ENCODE peak calls at places on chromosomes 2 and 18, in seven cellular contexts. K is WERI-Rb-1; J is CD8-positive, alpha-beta T cell; V is choroid plexus epithelial cell; X is BJ; D is cardiac fibroblast; Q is endothelial cell. M is an unnamed sample.

GRCh38 chr18:63444567-63444966 is 22.3 kb upstream of the VPS4B start:
- DNase-seq in K (no peak), J (no peak), V (peak), X (peak), D (peak), Q (no peak), M (peak)

GRCh38 chr2:145644820-145645302 is 1124.9 kb upstream of the ZEB2 start:
- DNase-seq in K (no peak), J (no peak), V (no peak), X (no peak), D (no peak), Q (peak), M (no peak)

GRCh38 chr2:174699993-174700766 is 64.1 kb downstream of the CHRNA1 start:
- DNase-seq in K (no peak), J (peak), V (peak), X (no peak), D (peak), Q (peak), M (peak)

GRCh38 chr2:190563109-190563508 is 28.6 kb upstream of the NEMP2 start:
- DNase-seq in K (no peak), J (peak), V (no peak), X (no peak), D (no peak), Q (no peak), M (no peak)

GRCh38 chr2:6074303-6074702 is 382.1 kb downstream of the SOX11 start:
- DNase-seq in K (peak), J (no peak), V (no peak), X (no peak), D (no peak), Q (no peak), M (no peak)

GRCh38 chr2:48566582-48566981 is 36.6 kb downstream of the STON1 start:
- DNase-seq in K (no peak), J (no peak), V (peak), X (no peak), D (peak), Q (no peak), M (no peak)

GRCh38 chr2:7430869-7431641 is 513.8 kb downstream of the RNF144A start:
- DNase-seq in K (peak), J (peak), V (no peak), X (no peak), D (peak), Q (peak), M (no peak)

GRCh38 chr2:48207201-48207641 is 300.9 kb upstream of the FBXO11 start:
- DNase-seq in K (no peak), J (no peak), V (no peak), X (no peak), D (no peak), Q (no peak), M (no peak)

GRCh38 chr2:40450066-40450841 is 1.6 kb downstream of the SLC8A1 start:
- DNase-seq in K (no peak), J (no peak), V (peak), X (no peak), D (peak), Q (no peak), M (no peak)

GRCh38 chr2:178227187-178227586 is 32.9 kb downstream of the OSBPL6 start:
- DNase-seq in K (no peak), J (no peak), V (peak), X (no peak), D (no peak), Q (no peak), M (no peak)

GRCh38 chr2:145652992-145653545 is 1133.2 kb upstream of the ZEB2 start:
- DNase-seq in K (no peak), J (no peak), V (peak), X (peak), D (peak), Q (no peak), M (peak)

GRCh38 chr2:239916205-239917127 is 108.7 kb downstream of the NDUFA10 start:
- DNase-seq in K (no peak), J (no peak), V (no peak), X (no peak), D (no peak), Q (no peak), M (no peak)

GRCh38 chr2:56134861-56135260 is 48.9 kb upstream of the CCDC85A start:
- DNase-seq in K (no peak), J (no peak), V (no peak), X (no peak), D (no peak), Q (no peak), M (no peak)

GRCh38 chr2:144424559-144425240 is 95.2 kb downstream of the ZEB2 start:
- DNase-seq in K (no peak), J (no peak), V (no peak), X (no peak), D (no peak), Q (no peak), M (no peak)

GRCh38 chr2:119823734-119824334 is 64.1 kb downstream of the PTPN4 start:
- DNase-seq in K (peak), J (peak), V (peak), X (no peak), D (peak), Q (peak), M (peak)

GRCh38 chr2:29568135-29568534 is 353.3 kb downstream of the ALK start:
- DNase-seq in K (no peak), J (no peak), V (no peak), X (no peak), D (no peak), Q (no peak), M (no peak)

GRCh38 chr2:240435457-240435954 is at the start of gene GPC1:
- DNase-seq in K (peak), J (no peak), V (peak), X (no peak), D (peak), Q (peak), M (peak)

GRCh38 chr18:50099725-50100414 is 95.1 kb downstream of the MYO5B start:
- DNase-seq in K (no peak), J (no peak), V (peak), X (peak), D (no peak), Q (no peak), M (peak)

GRCh38 chr2:185970148-185970852 is 231.7 kb downstream of the FSIP2 start:
- DNase-seq in K (no peak), J (no peak), V (no peak), X (no peak), D (peak), Q (no peak), M (peak)

GRCh38 chr2:189336276-189336975 is 104.8 kb upstream of the WDR75 start:
- DNase-seq in K (no peak), J (no peak), V (peak), X (no peak), D (no peak), Q (no peak), M (no peak)

GRCh38 chr18:64032312-64032711 is 62.4 kb downstream of the SERPINB8 start:
- DNase-seq in K (no peak), J (no peak), V (no peak), X (no peak), D (no peak), Q (no peak), M (no peak)

GRCh38 chr2:90069290-90069894 is 1377.9 kb downstream of the RPIA start:
- DNase-seq in K (peak), J (no peak), V (peak), X (no peak), D (peak), Q (peak), M (no peak)

GRCh38 chr18:24991661-24992060 is 360.3 kb downstream of the ZNF521 start:
- DNase-seq in K (no peak), J (no peak), V (no peak), X (no peak), D (no peak), Q (no peak), M (no peak)

GRCh38 chr2:60641866-60642788 is 88.7 kb upstream of the BCL11A start:
- DNase-seq in K (peak), J (peak), V (peak), X (no peak), D (peak), Q (peak), M (peak)

GRCh38 chr18:74286106-74286856 is 5.5 kb downstream of the CYB5A start:
- DNase-seq in K (no peak), J (no peak), V (peak), X (no peak), D (peak), Q (no peak), M (no peak)

GRCh38 chr18:75228967-75229366 is 18.4 kb downstream of the TSHZ1 start:
- DNase-seq in K (no peak), J (no peak), V (no peak), X (no peak), D (no peak), Q (no peak), M (no peak)

GRCh38 chr18:79496237-79496977 is 100.7 kb downstream of the NFATC1 start:
- DNase-seq in K (no peak), J (no peak), V (no peak), X (no peak), D (no peak), Q (no peak), M (no peak)

GRCh38 chr2:116467243-116467642 is 1347.2 kb upstream of the DDX18 start:
- DNase-seq in K (no peak), J (no peak), V (no peak), X (no peak), D (peak), Q (no peak), M (peak)

GRCh38 chr18:22169889-22170420 is 566 bp downstream of the GATA6 start:
- DNase-seq in K (no peak), J (peak), V (no peak), X (no peak), D (peak), Q (no peak), M (peak)

GRCh38 chr2:215149894-215150293 is 11.5 kb upstream of the ABCA12 start:
- DNase-seq in K (no peak), J (no peak), V (no peak), X (no peak), D (no peak), Q (no peak), M (no peak)

GRCh38 chr2:150303281-150303680 is 184.2 kb downstream of the RND3 start:
- DNase-seq in K (no peak), J (no peak), V (peak), X (no peak), D (no peak), Q (no peak), M (no peak)

GRCh38 chr2:173793649-173794565 is 171.3 kb downstream of the SP3 start:
- DNase-seq in K (no peak), J (no peak), V (no peak), X (no peak), D (no peak), Q (no peak), M (no peak)

GRCh38 chr2:127106457-127106997 is 427 bp downstream of the BIN1 start:
- DNase-seq in K (no peak), J (no peak), V (peak), X (no peak), D (no peak), Q (peak), M (peak)

GRCh38 chr2:134836986-134837385 is 1.4 kb upstream of the ACMSD start:
- DNase-seq in K (no peak), J (no peak), V (peak), X (peak), D (peak), Q (no peak), M (peak)

GRCh38 chr2:147639891-147640290 is 204.9 kb upstream of the ACVR2A start:
- DNase-seq in K (no peak), J (no peak), V (no peak), X (no peak), D (no peak), Q (no peak), M (no peak)

GRCh38 chr2:202072737-202073396 is at the start of gene KIAA2012:
- DNase-seq in K (no peak), J (no peak), V (no peak), X (no peak), D (no peak), Q (peak), M (no peak)

GRCh38 chr2:96940991-96941775 is 45.2 kb downstream of the FAM178B start:
- DNase-seq in K (no peak), J (no peak), V (no peak), X (no peak), D (no peak), Q (no peak), M (no peak)

GRCh38 chr2:72139471-72139870 is 8.2 kb downstream of the CYP26B1 start:
- DNase-seq in K (peak), J (no peak), V (no peak), X (no peak), D (no peak), Q (no peak), M (no peak)

GRCh38 chr2:43269706-43270105 is 43.3 kb upstream of the ZFP36L2 start:
- DNase-seq in K (no peak), J (no peak), V (peak), X (peak), D (peak), Q (no peak), M (peak)

DNA sequence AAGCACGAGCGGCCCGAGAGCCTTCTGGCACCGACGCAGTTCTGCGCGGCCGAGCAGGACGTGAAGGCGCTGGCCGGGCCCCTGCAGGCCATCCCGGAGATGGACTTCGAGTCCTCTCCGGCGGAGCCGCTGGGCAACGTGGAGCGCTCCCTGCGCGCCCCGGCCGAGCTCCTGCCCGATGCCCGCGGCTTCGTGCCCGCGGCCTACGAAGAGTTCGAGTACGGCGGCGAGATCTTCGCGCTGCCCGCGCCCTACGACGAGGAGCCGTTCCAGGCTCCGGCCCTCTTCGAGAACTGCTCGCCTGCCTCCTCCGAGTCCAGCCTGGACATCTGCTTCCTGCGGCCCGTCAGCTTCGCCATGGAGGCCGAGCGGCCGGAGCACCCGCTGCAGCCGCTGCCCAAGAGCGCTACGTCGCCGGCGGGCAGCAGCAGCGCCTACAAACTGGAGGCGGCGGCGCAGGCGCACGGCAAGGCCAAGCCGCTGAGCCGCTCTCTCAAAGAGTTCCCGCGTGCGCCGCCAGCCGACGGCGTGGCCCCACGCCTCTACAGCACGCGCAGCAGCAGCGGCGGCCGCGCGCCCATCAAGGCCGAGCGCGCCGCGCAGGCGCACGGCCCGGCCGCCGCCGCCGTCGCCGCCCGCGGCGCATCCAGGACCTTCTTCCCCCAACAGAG is 70.4 kb downstream of the ARHGEF33 start:
- DNase-seq in K (no peak), J (peak), V (peak), X (no peak), D (peak), Q (peak), M (no peak)
- TF ChIP-seq CTCF in K (no peak), J (no peak), V (no peak), X (no peak), D (no peak), Q (no peak), M (no peak)

DNA sequence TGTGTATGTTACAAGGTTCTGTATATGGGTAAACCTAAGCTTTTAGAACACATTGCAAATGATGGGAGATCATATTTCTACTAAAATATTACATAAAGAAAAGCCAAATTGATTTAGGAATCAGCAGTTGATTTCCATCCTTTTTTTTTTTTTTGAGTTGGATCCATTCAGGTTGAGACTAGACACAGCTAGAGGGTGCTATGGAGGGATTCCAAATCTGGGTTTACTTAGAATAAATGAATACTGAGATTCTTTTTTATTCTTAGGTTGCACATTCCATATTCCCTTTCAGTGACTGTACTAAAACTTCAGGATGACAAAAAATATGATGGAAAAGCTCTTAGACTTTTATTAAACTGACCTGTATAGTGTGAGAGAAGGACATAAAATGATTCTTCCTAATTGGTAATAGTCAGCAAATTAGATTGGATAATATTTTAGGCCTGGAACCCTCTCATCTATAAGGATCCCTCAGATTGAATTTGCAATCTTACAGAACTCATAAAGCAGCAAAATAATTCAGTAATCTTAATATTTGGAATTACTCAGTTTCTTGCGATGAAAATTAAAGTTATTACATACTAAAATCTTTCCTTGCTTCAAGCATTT is 183.3 kb upstream of the SESTD1 start:
- DNase-seq in K (no peak), J (no peak), V (peak), X (no peak), D (no peak), Q (no peak), M (no peak)
- TF ChIP-seq CTCF in K (no peak), J (no peak), V (peak), X (no peak), D (peak), Q (no peak), M (peak)

GRCh38 chr2:23366720-23367119 is 18.3 kb upstream of the KLHL29 start:
- DNase-seq in K (no peak), J (no peak), V (no peak), X (no peak), D (no peak), Q (no peak), M (peak)
- TF ChIP-seq CTCF in K (no peak), J (no peak), V (no peak), X (no peak), D (no peak), Q (no peak), M (peak)

GRCh38 chr2:160499865-160500264 is 6.3 kb upstream of the RBMS1 start:
- DNase-seq in K (no peak), J (no peak), V (no peak), X (no peak), D (no peak), Q (no peak), M (no peak)
- TF ChIP-seq CTCF in K (no peak), J (no peak), V (no peak), X (no peak), D (no peak), Q (no peak), M (no peak)

GRCh38 chr2:1884933-1885580 is 140.7 kb upstream of the PXDN start:
- DNase-seq in K (no peak), J (no peak), V (peak), X (no peak), D (peak), Q (no peak), M (peak)

GRCh38 chr2:1889099-1889650 is 144.9 kb upstream of the PXDN start:
- DNase-seq in K (no peak), J (no peak), V (no peak), X (no peak), D (no peak), Q (no peak), M (no peak)

GRCh38 chr2:1886405-1886992 is 142.2 kb upstream of the PXDN start:
- DNase-seq in K (peak), J (peak), V (peak), X (no peak), D (peak), Q (peak), M (peak)

GRCh38 chr2:1887106-1887505 is 142.8 kb upstream of the PXDN start:
- DNase-seq in K (no peak), J (no peak), V (no peak), X (no peak), D (no peak), Q (no peak), M (no peak)

GRCh38 chr2:1887915-1888314 is 143.6 kb upstream of the PXDN start:
- DNase-seq in K (no peak), J (no peak), V (peak), X (no peak), D (peak), Q (no peak), M (peak)
- TF ChIP-seq CTCF in K (peak), J (no peak), V (peak), X (peak), D (peak), Q (peak), M (peak)